ENCODE peak calls at places on chromosomes 11 and 22, in eight cellular contexts. Q is left ventricle myocardium inferior; F is CD8-positive, alpha-beta memory T cell; N is transverse colon; W is neuronal stem cell; O is IMR-90; L is CD8-positive, alpha-beta T cell; P is body of pancreas. B is an unnamed sample.
A peak's percentile ranks its signal among the peaks of the same experiment; 100 is the strongest.

GRCh38 chr11:108654994-108655631 is 9.8 kb upstream of the DDX10 start:
- DNase-seq in Q (no peak), F (no peak), N (peak; percentile 47), W (no peak), O (peak; percentile 56), L (no peak), P (peak; percentile 66), B (peak; percentile 86)

GRCh38 chr11:130872961-130873360 is 43.3 kb downstream of the SNX19 start:
- DNase-seq in Q (no peak), F (no peak), N (no peak), W (no peak), O (peak; percentile 87), L (no peak), P (no peak), B (peak; percentile 96)

GRCh38 chr22:48979482-48979881 is 848.2 kb downstream of the BRD1 start:
- DNase-seq in Q (no peak), F (no peak), N (no peak), W (no peak), O (no peak), L (no peak), P (no peak), B (no peak)

GRCh38 chr11:129702410-129703390 is 112.9 kb upstream of the TMEM45B start:
- DNase-seq in Q (no peak), F (no peak), N (no peak), W (no peak), O (no peak), L (no peak), P (no peak), B (peak; percentile 72)

GRCh38 chr11:22920939-22921565 is 60.8 kb upstream of the CCDC179 start:
- DNase-seq in Q (no peak), F (no peak), N (peak; percentile 8), W (peak; percentile 26), O (peak; percentile 76), L (no peak), P (peak; percentile 42), B (peak; percentile 64)

GRCh38 chr11:27861706-27862430 is 161.6 kb upstream of the BDNF start:
- DNase-seq in Q (no peak), F (no peak), N (no peak), W (no peak), O (peak; percentile 95), L (no peak), P (no peak), B (peak; percentile 82)

GRCh38 chr11:97332271-97332670 is 942.5 kb downstream of the JRKL start:
- DNase-seq in Q (no peak), F (no peak), N (no peak), W (no peak), O (no peak), L (no peak), P (no peak), B (no peak)

GRCh38 chr22:43723816-43724215 is 88.3 kb downstream of the EFCAB6 start:
- DNase-seq in Q (no peak), F (no peak), N (no peak), W (no peak), O (peak; percentile 13), L (no peak), P (no peak), B (peak; percentile 3)

GRCh38 chr11:86484164-86484794 is 109.6 kb downstream of the CCDC81 start:
- DNase-seq in Q (peak; percentile 35), F (no peak), N (no peak), W (no peak), O (peak; percentile 100), L (no peak), P (no peak), B (peak; percentile 92)

GRCh38 chr11:118896921-118897591 is 13.4 kb downstream of the CXCR5 start:
- DNase-seq in Q (no peak), F (no peak), N (peak; percentile 6), W (no peak), O (no peak), L (no peak), P (no peak), B (no peak)

GRCh38 chr11:76277298-76278175 is 71.2 kb upstream of the WNT11 start:
- DNase-seq in Q (no peak), F (no peak), N (no peak), W (no peak), O (no peak), L (no peak), P (no peak), B (no peak)

GRCh38 chr22:43636086-43636485 is 176.0 kb downstream of the EFCAB6 start:
- DNase-seq in Q (no peak), F (no peak), N (no peak), W (no peak), O (no peak), L (no peak), P (no peak), B (no peak)

GRCh38 chr11:19992162-19992561 is 168.1 kb downstream of the DBX1 start:
- DNase-seq in Q (no peak), F (no peak), N (no peak), W (no peak), O (no peak), L (no peak), P (no peak), B (no peak)

GRCh38 chr11:85756401-85757200 is 54.3 kb downstream of the SYTL2 start:
- DNase-seq in Q (no peak), F (peak; percentile 75), N (peak; percentile 78), W (no peak), O (no peak), L (peak; percentile 38), P (no peak), B (peak; percentile 19)

GRCh38 chr22:24894220-24894975 is 52.1 kb downstream of the LHFPL7 start:
- DNase-seq in Q (peak; percentile 80), F (no peak), N (peak; percentile 87), W (no peak), O (peak; percentile 68), L (no peak), P (peak; percentile 95), B (peak; percentile 95)

GRCh38 chr11:65982824-65983588 is 19.0 kb downstream of the EIF1AD start:
- DNase-seq in Q (no peak), F (no peak), N (no peak), W (no peak), O (no peak), L (no peak), P (no peak), B (no peak)

GRCh38 chr22:39239561-39240423 is 5.0 kb downstream of the PDGFB start:
- DNase-seq in Q (no peak), F (peak; percentile 20), N (peak; percentile 88), W (no peak), O (no peak), L (no peak), P (peak; percentile 95), B (peak; percentile 80)

GRCh38 chr22:27825174-27825573 is 23.6 kb upstream of the MN1 start:
- DNase-seq in Q (no peak), F (no peak), N (no peak), W (no peak), O (no peak), L (no peak), P (no peak), B (no peak)

GRCh38 chr11:126282361-126282741 is 542 bp upstream of the TIRAP start:
- DNase-seq in Q (peak; percentile 62), F (peak; percentile 55), N (peak; percentile 57), W (no peak), O (peak; percentile 35), L (no peak), P (peak; percentile 41), B (peak; percentile 34)

GRCh38 chr11:123745764-123746451 is 4.4 kb upstream of the ZNF202 start:
- DNase-seq in Q (no peak), F (no peak), N (no peak), W (no peak), O (no peak), L (no peak), P (no peak), B (no peak)

GRCh38 chr22:42820075-42820763 is 36.9 kb downstream of the ARFGAP3 start:
- DNase-seq in Q (no peak), F (peak; percentile 23), N (no peak), W (no peak), O (peak; percentile 93), L (no peak), P (no peak), B (peak; percentile 82)

GRCh38 chr11:95145430-95146063 is 55.9 kb downstream of the ENDOD1 start:
- DNase-seq in Q (no peak), F (no peak), N (no peak), W (no peak), O (no peak), L (no peak), P (no peak), B (no peak)

GRCh38 chr22:46637711-46638600 is 17.8 kb downstream of the GRAMD4 start:
- DNase-seq in Q (no peak), F (no peak), N (no peak), W (no peak), O (no peak), L (no peak), P (no peak), B (no peak)
- H3K4me1 ChIP-seq in Q (peaks cover 92% of the 10 kb centered on the region), F (no peaks in the 10 kb centered on the region), N (peaks cover 5% of the 10 kb centered on the region), W (peaks cover 18% of the 10 kb centered on the region), O (peaks cover 14% of the 10 kb centered on the region), L (no peaks in the 10 kb centered on the region), P (peaks cover 31% of the 10 kb centered on the region), B (no peaks in the 10 kb centered on the region)

DNA sequence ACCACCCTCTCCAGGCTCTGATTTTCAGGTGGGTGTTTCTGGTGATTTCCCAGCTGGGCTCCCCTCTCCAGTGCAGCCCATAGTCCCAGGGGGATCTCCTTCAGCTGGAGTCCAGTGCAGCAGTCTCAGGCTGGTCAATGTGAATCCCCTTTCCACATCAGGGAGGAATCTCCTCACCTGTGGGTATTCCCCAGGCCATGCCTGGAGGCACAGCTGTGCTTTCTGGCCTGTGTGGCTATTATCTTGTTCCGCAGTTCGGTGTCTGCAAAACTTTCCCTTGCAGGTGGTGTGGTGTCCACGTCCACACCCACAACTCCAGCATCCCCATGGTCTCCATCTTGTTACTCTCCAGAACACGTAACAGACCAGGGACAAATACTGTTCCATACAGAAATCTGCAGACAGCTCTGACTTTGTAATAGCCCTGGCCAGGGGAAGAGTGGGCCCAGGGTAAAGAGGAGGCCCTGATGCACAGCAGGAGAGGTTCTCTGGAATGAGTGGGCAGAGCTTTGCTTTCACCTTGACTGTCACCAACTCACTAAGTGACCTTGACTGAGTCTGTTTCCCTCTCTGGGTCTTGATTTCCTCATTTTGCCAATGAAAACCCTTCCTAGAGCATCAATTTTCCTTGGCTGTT is 183.2 kb downstream of the CSNK2A3 start:
- DNase-seq in Q (no peak), F (no peak), N (no peak), W (no peak), O (no peak), L (no peak), P (no peak), B (no peak)
- H3K4me1 ChIP-seq in Q (peaks cover 19% of the 10 kb centered on the region), F (peaks cover 13% of the 10 kb centered on the region), N (no peaks in the 10 kb centered on the region), W (no peaks in the 10 kb centered on the region), O (no peaks in the 10 kb centered on the region), L (peaks cover 6% of the 10 kb centered on the region), P (no peaks in the 10 kb centered on the region), B (peaks cover 2% of the 10 kb centered on the region)

GRCh38 chr11:46675949-46676348 is 24.5 kb downstream of the ARHGAP1 start:
- DNase-seq in Q (no peak), F (no peak), N (no peak), W (no peak), O (no peak), L (no peak), P (no peak), B (no peak)
- H3K4me1 ChIP-seq in Q (peaks cover 68% of the 10 kb centered on the region), F (peaks cover 64% of the 10 kb centered on the region), N (peaks cover 23% of the 10 kb centered on the region), W (peaks cover 2% of the 10 kb centered on the region), O (peaks cover 10% of the 10 kb centered on the region), L (peaks cover 62% of the 10 kb centered on the region), P (peaks cover 44% of the 10 kb centered on the region), B (peaks cover 13% of the 10 kb centered on the region)

DNA sequence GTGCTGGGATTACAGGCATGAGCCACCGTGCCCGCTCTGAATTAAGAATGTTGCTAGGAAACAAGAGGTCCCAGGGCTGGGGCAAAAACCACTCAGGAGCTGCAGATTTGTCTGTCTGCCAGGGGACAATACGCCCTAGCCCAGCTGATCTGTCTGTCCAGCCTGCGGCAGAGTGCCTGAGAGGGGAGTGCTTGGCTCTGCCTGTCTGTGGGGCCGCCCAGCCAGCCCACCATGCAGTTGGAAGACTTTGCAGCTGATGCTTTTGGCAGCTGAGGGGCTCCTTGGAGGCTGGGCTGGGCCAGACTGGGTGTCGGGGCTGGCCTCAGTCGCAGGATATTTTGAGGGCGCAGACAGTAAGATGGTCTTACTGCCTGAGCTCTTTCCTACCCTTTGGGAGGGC is 435 bp upstream of the FAM180B start:
- DNase-seq in Q (peak; percentile 32), F (no peak), N (no peak), W (no peak), O (no peak), L (no peak), P (no peak), B (no peak)
- H3K4me1 ChIP-seq in Q (peaks cover 26% of the 10 kb centered on the region), F (no peaks in the 10 kb centered on the region), N (no peaks in the 10 kb centered on the region), W (peaks cover 1% of the 10 kb centered on the region), O (no peaks in the 10 kb centered on the region), L (no peaks in the 10 kb centered on the region), P (no peaks in the 10 kb centered on the region), B (no peaks in the 10 kb centered on the region)